ENCODE peak calls at places on chromosomes 1 and 21, in eight cellular contexts. One of them, this sample, is unnamed.

GRCh38 chr21:42525676-42526378 is 12.2 kb downstream of the SLC37A1 start:
- DNase-seq in anterior cingulate cortex: no peak
- DNase-seq in effector CD8-positive, alpha-beta T cell: no peak
- DNase-seq in HEK293T: no peak
- DNase-seq in endothelial cell: no peak
- DNase-seq in NCI-H345: no peak
- DNase-seq in germinal center: no peak
- DNase-seq in cardiac septum: no peak
- DNase-seq in this sample: no peak

GRCh38 chr1:171344473-171344820 is 30.5 kb downstream of the FMO4 start:
- DNase-seq in anterior cingulate cortex: no peak
- DNase-seq in cardiac septum: no peak
- DNase-seq in HEK293T: no peak
- DNase-seq in NCI-H345: no peak
- DNase-seq in germinal center: no peak
- DNase-seq in endothelial cell: no peak
- DNase-seq in effector CD8-positive, alpha-beta T cell: no peak
- DNase-seq in this sample: no peak

GRCh38 chr1:87805661-87806376 is 477.1 kb downstream of the LMO4 start:
- DNase-seq in effector CD8-positive, alpha-beta T cell: no peak
- DNase-seq in endothelial cell: no peak
- DNase-seq in germinal center: no peak
- DNase-seq in cardiac septum: no peak
- DNase-seq in anterior cingulate cortex: no peak
- DNase-seq in HEK293T: no peak
- DNase-seq in NCI-H345: no peak
- DNase-seq in this sample: peak; percentile 68

GRCh38 chr1:91611498-91611917 is 110.9 kb downstream of the CDC7 start:
- DNase-seq in NCI-H345: no peak
- DNase-seq in germinal center: no peak
- DNase-seq in endothelial cell: no peak
- DNase-seq in anterior cingulate cortex: no peak
- DNase-seq in effector CD8-positive, alpha-beta T cell: no peak
- DNase-seq in HEK293T: no peak
- DNase-seq in cardiac septum: no peak
- DNase-seq in this sample: peak; percentile 35

GRCh38 chr1:79741720-79742421 is 735.3 kb upstream of the ADGRL4 start:
- DNase-seq in NCI-H345: no peak
- DNase-seq in germinal center: no peak
- DNase-seq in endothelial cell: no peak
- DNase-seq in cardiac septum: no peak
- DNase-seq in HEK293T: no peak
- DNase-seq in effector CD8-positive, alpha-beta T cell: no peak
- DNase-seq in anterior cingulate cortex: no peak
- DNase-seq in this sample: no peak

GRCh38 chr21:41678016-41678935 is 88.6 kb downstream of the RIPK4 start:
- DNase-seq in effector CD8-positive, alpha-beta T cell: no peak
- DNase-seq in germinal center: no peak
- DNase-seq in HEK293T: no peak
- DNase-seq in cardiac septum: no peak
- DNase-seq in anterior cingulate cortex: no peak
- DNase-seq in endothelial cell: no peak
- DNase-seq in NCI-H345: peak; percentile 78
- DNase-seq in this sample: no peak

GRCh38 chr1:60866884-60867648 is 215.3 kb upstream of the NFIA start:
- DNase-seq in anterior cingulate cortex: no peak
- DNase-seq in germinal center: no peak
- DNase-seq in NCI-H345: no peak
- DNase-seq in endothelial cell: no peak
- DNase-seq in HEK293T: no peak
- DNase-seq in cardiac septum: no peak
- DNase-seq in effector CD8-positive, alpha-beta T cell: no peak
- DNase-seq in this sample: peak; percentile 9

GRCh38 chr1:203307690-203308126 is 2.4 kb downstream of the BTG2 start:
- DNase-seq in endothelial cell: no peak
- DNase-seq in germinal center: no peak
- DNase-seq in NCI-H345: no peak
- DNase-seq in effector CD8-positive, alpha-beta T cell: no peak
- DNase-seq in cardiac septum: no peak
- DNase-seq in anterior cingulate cortex: no peak
- DNase-seq in HEK293T: no peak
- DNase-seq in this sample: no peak

GRCh38 chr1:92583821-92584760 is 97.4 kb upstream of the GFI1 start:
- DNase-seq in anterior cingulate cortex: no peak
- DNase-seq in germinal center: no peak
- DNase-seq in effector CD8-positive, alpha-beta T cell: no peak
- DNase-seq in HEK293T: no peak
- DNase-seq in NCI-H345: no peak
- DNase-seq in endothelial cell: no peak
- DNase-seq in cardiac septum: no peak
- DNase-seq in this sample: peak; percentile 31

GRCh38 chr1:113388017-113388620 is 2.2 kb upstream of the MAGI3 start:
- DNase-seq in effector CD8-positive, alpha-beta T cell: no peak
- DNase-seq in cardiac septum: no peak
- DNase-seq in NCI-H345: no peak
- DNase-seq in anterior cingulate cortex: no peak
- DNase-seq in HEK293T: no peak
- DNase-seq in germinal center: no peak
- DNase-seq in endothelial cell: no peak
- DNase-seq in this sample: no peak

GRCh38 chr1:211687462-211688215 is 12.2 kb upstream of the NEK2 start:
- DNase-seq in effector CD8-positive, alpha-beta T cell: no peak
- DNase-seq in cardiac septum: no peak
- DNase-seq in germinal center: no peak
- DNase-seq in endothelial cell: no peak
- DNase-seq in HEK293T: no peak
- DNase-seq in NCI-H345: no peak
- DNase-seq in anterior cingulate cortex: no peak
- DNase-seq in this sample: no peak

GRCh38 chr1:111597433-111597832 is 22.2 kb upstream of the RAP1A start:
- DNase-seq in NCI-H345: no peak
- DNase-seq in endothelial cell: no peak
- DNase-seq in anterior cingulate cortex: no peak
- DNase-seq in HEK293T: no peak
- DNase-seq in germinal center: no peak
- DNase-seq in cardiac septum: no peak
- DNase-seq in effector CD8-positive, alpha-beta T cell: no peak
- DNase-seq in this sample: peak; percentile 36

GRCh38 chr1:211639500-211640361 is 35.7 kb downstream of the NEK2 start:
- DNase-seq in germinal center: no peak
- DNase-seq in NCI-H345: no peak
- DNase-seq in cardiac septum: peak; percentile 9
- DNase-seq in anterior cingulate cortex: no peak
- DNase-seq in HEK293T: no peak
- DNase-seq in endothelial cell: no peak
- DNase-seq in effector CD8-positive, alpha-beta T cell: no peak
- DNase-seq in this sample: peak; percentile 84

GRCh38 chr1:17023573-17023972 is 11.8 kb upstream of the ATP13A2 start:
- DNase-seq in HEK293T: no peak
- DNase-seq in NCI-H345: no peak
- DNase-seq in germinal center: no peak
- DNase-seq in anterior cingulate cortex: no peak
- DNase-seq in cardiac septum: no peak
- DNase-seq in endothelial cell: no peak
- DNase-seq in effector CD8-positive, alpha-beta T cell: no peak
- DNase-seq in this sample: no peak

GRCh38 chr1:77467196-77467595 is 185.4 kb downstream of the AK5 start:
- DNase-seq in HEK293T: no peak
- DNase-seq in cardiac septum: no peak
- DNase-seq in effector CD8-positive, alpha-beta T cell: no peak
- DNase-seq in germinal center: no peak
- DNase-seq in anterior cingulate cortex: no peak
- DNase-seq in endothelial cell: no peak
- DNase-seq in NCI-H345: no peak
- DNase-seq in this sample: no peak

GRCh38 chr1:6080469-6080868 is 34.8 kb downstream of the KCNAB2 start:
- DNase-seq in cardiac septum: no peak
- DNase-seq in anterior cingulate cortex: peak; percentile 76
- DNase-seq in germinal center: no peak
- DNase-seq in endothelial cell: no peak
- DNase-seq in effector CD8-positive, alpha-beta T cell: no peak
- DNase-seq in NCI-H345: no peak
- DNase-seq in HEK293T: no peak
- DNase-seq in this sample: no peak

GRCh38 chr1:52795464-52795863 is 47.1 kb upstream of the ZYG11A start:
- DNase-seq in NCI-H345: no peak
- DNase-seq in cardiac septum: no peak
- DNase-seq in HEK293T: no peak
- DNase-seq in germinal center: no peak
- DNase-seq in effector CD8-positive, alpha-beta T cell: no peak
- DNase-seq in anterior cingulate cortex: no peak
- DNase-seq in endothelial cell: no peak
- DNase-seq in this sample: no peak

GRCh38 chr1:239806900-239807299 is 284.8 kb upstream of the FMN2 start:
- DNase-seq in endothelial cell: no peak
- DNase-seq in HEK293T: no peak
- DNase-seq in anterior cingulate cortex: no peak
- DNase-seq in cardiac septum: no peak
- DNase-seq in NCI-H345: no peak
- DNase-seq in germinal center: no peak
- DNase-seq in effector CD8-positive, alpha-beta T cell: no peak
- DNase-seq in this sample: no peak

GRCh38 chr21:16279658-16280581 is 550.1 kb downstream of the USP25 start:
- DNase-seq in cardiac septum: no peak
- DNase-seq in HEK293T: peak; percentile 45
- DNase-seq in germinal center: no peak
- DNase-seq in endothelial cell: no peak
- DNase-seq in effector CD8-positive, alpha-beta T cell: no peak
- DNase-seq in anterior cingulate cortex: peak; percentile 63
- DNase-seq in NCI-H345: no peak
- DNase-seq in this sample: peak; percentile 44

GRCh38 chr1:12414444-12415238 is 184.8 kb downstream of the VPS13D start:
- DNase-seq in endothelial cell: no peak
- DNase-seq in effector CD8-positive, alpha-beta T cell: no peak
- DNase-seq in NCI-H345: no peak
- DNase-seq in anterior cingulate cortex: no peak
- DNase-seq in HEK293T: no peak
- DNase-seq in germinal center: no peak
- DNase-seq in cardiac septum: no peak
- DNase-seq in this sample: no peak

GRCh38 chr1:80594013-80594412 is 1206.7 kb upstream of the ADGRL2 start:
- DNase-seq in effector CD8-positive, alpha-beta T cell: no peak
- DNase-seq in endothelial cell: no peak
- DNase-seq in anterior cingulate cortex: no peak
- DNase-seq in germinal center: no peak
- DNase-seq in HEK293T: no peak
- DNase-seq in cardiac septum: no peak
- DNase-seq in NCI-H345: no peak
- DNase-seq in this sample: no peak

GRCh38 chr1:158527190-158527815 is 26.9 kb downstream of the OR6Y1 start:
- DNase-seq in anterior cingulate cortex: no peak
- DNase-seq in NCI-H345: peak; percentile 18
- DNase-seq in cardiac septum: no peak
- DNase-seq in germinal center: peak; percentile 7
- DNase-seq in HEK293T: no peak
- DNase-seq in effector CD8-positive, alpha-beta T cell: no peak
- DNase-seq in endothelial cell: peak; percentile 31
- DNase-seq in this sample: peak; percentile 20

GRCh38 chr21:25934771-25935224 is 200.0 kb downstream of the GABPA start:
- DNase-seq in HEK293T: no peak
- DNase-seq in germinal center: no peak
- DNase-seq in effector CD8-positive, alpha-beta T cell: no peak
- DNase-seq in cardiac septum: peak; percentile 82
- DNase-seq in endothelial cell: no peak
- DNase-seq in NCI-H345: no peak
- DNase-seq in anterior cingulate cortex: no peak
- DNase-seq in this sample: peak; percentile 78

GRCh38 chr1:62271932-62272728 is 47.1 kb downstream of the KANK4 start:
- DNase-seq in NCI-H345: no peak
- DNase-seq in cardiac septum: no peak
- DNase-seq in anterior cingulate cortex: peak; percentile 3
- DNase-seq in endothelial cell: peak; percentile 28
- DNase-seq in effector CD8-positive, alpha-beta T cell: peak; percentile 2
- DNase-seq in HEK293T: peak; percentile 53
- DNase-seq in germinal center: peak; percentile 47
- DNase-seq in this sample: no peak

GRCh38 chr1:203888807-203889251 is 27.4 kb downstream of the SNRPE start:
- DNase-seq in germinal center: no peak
- DNase-seq in anterior cingulate cortex: no peak
- DNase-seq in cardiac septum: no peak
- DNase-seq in effector CD8-positive, alpha-beta T cell: no peak
- DNase-seq in HEK293T: no peak
- DNase-seq in NCI-H345: no peak
- DNase-seq in endothelial cell: no peak
- DNase-seq in this sample: peak; percentile 61

GRCh38 chr1:113046569-113046968 is 26.4 kb upstream of the LRIG2 start:
- DNase-seq in cardiac septum: no peak
- DNase-seq in HEK293T: no peak
- DNase-seq in anterior cingulate cortex: no peak
- DNase-seq in NCI-H345: no peak
- DNase-seq in effector CD8-positive, alpha-beta T cell: no peak
- DNase-seq in germinal center: no peak
- DNase-seq in endothelial cell: no peak
- DNase-seq in this sample: no peak

GRCh38 chr1:68594851-68595250 is 98.0 kb upstream of the DEPDC1 start:
- DNase-seq in effector CD8-positive, alpha-beta T cell: no peak
- DNase-seq in germinal center: no peak
- DNase-seq in HEK293T: no peak
- DNase-seq in endothelial cell: no peak
- DNase-seq in anterior cingulate cortex: no peak
- DNase-seq in cardiac septum: no peak
- DNase-seq in NCI-H345: no peak
- DNase-seq in this sample: no peak

GRCh38 chr1:70818391-70818790 is 229.2 kb downstream of the PTGER3 start:
- DNase-seq in effector CD8-positive, alpha-beta T cell: no peak
- DNase-seq in HEK293T: no peak
- DNase-seq in anterior cingulate cortex: no peak
- DNase-seq in cardiac septum: no peak
- DNase-seq in NCI-H345: no peak
- DNase-seq in germinal center: no peak
- DNase-seq in endothelial cell: no peak
- DNase-seq in this sample: peak; percentile 9

GRCh38 chr1:45730075-45730779 is 20.2 kb downstream of the IPP start:
- DNase-seq in germinal center: no peak
- DNase-seq in anterior cingulate cortex: no peak
- DNase-seq in HEK293T: no peak
- DNase-seq in NCI-H345: no peak
- DNase-seq in endothelial cell: no peak
- DNase-seq in effector CD8-positive, alpha-beta T cell: no peak
- DNase-seq in cardiac septum: no peak
- DNase-seq in this sample: no peak

This sample was measured in GM03348.